ENCODE peak calls at places on chromosomes 13 and 19, in six cellular contexts. M, L, N, V, H and E are unnamed samples. For H3F3A, the result is how much of the 10 kb centered on the place peaks cover.

GRCh38 chr19:56720281-56720680 is 48.7 kb upstream of the ZNF835 start:
- DNase-seq in V (no peak), L (no peak), H (no peak), N (no peak), M (no peak), E (no peak)

GRCh38 chr13:25963681-25964080 is 88.1 kb downstream of the SHISA2 start:
- DNase-seq in M (peak), L (no peak), N (peak), H (no peak), V (no peak), E (no peak)

GRCh38 chr13:36261976-36262375 is 35.6 kb downstream of the CCDC169 start:
- DNase-seq in H (no peak), M (no peak), N (peak), V (no peak), L (no peak), E (no peak)

GRCh38 chr19:48364564-48365363 is 597 bp downstream of the SYNGR4 start:
- DNase-seq in N (no peak), V (no peak), L (no peak), H (no peak), M (no peak), E (no peak)

GRCh38 chr19:33040994-33041827 is 23.5 kb downstream of the RHPN2 start:
- DNase-seq in N (peak), L (no peak), H (no peak), M (peak), V (peak), E (no peak)

GRCh38 chr13:101570410-101570809 is 117.9 kb downstream of the ITGBL1 start:
- DNase-seq in L (no peak), H (no peak), V (peak), N (peak), M (peak), E (peak)

GRCh38 chr19:28710278-28710677 is 502.7 kb downstream of the UQCRFS1 start:
- DNase-seq in H (peak), V (peak), M (peak), N (peak), L (peak), E (peak)

GRCh38 chr19:40279120-40279551 is 6.0 kb downstream of the AKT2 start:
- DNase-seq in H (no peak), N (peak), L (no peak), M (no peak), V (no peak), E (no peak)

GRCh38 chr13:111573362-111573761 is 252.9 kb downstream of the TEX29 start:
- DNase-seq in L (no peak), V (no peak), M (no peak), N (no peak), H (no peak), E (no peak)

GRCh38 chr13:45441633-45442032 is 23.1 kb upstream of the COG3 start:
- DNase-seq in M (peak), L (no peak), H (no peak), N (peak), V (no peak), E (peak)

GRCh38 chr19:49530708-49531107 is 2.9 kb downstream of the RCN3 start:
- DNase-seq in N (no peak), M (no peak), L (no peak), V (no peak), H (no peak), E (no peak)

GRCh38 chr13:92951273-92951820 is 275.3 kb upstream of the GPC6 start:
- DNase-seq in M (no peak), N (no peak), L (no peak), H (no peak), V (no peak), E (no peak)

GRCh38 chr13:39269004-39269403 is 230.7 kb downstream of the NHLRC3 start:
- DNase-seq in H (no peak), L (no peak), N (no peak), V (no peak), M (no peak), E (no peak)

GRCh38 chr13:98576963-98577822 is at the start of gene STK24:
- DNase-seq in M (peak), N (peak), V (peak), L (peak), H (peak), E (peak)

GRCh38 chr13:46715363-46715762 is 81.6 kb downstream of the ESD start:
- DNase-seq in M (no peak), H (no peak), V (no peak), N (no peak), L (no peak), E (no peak)

GRCh38 chr13:100363874-100364273 is 224.7 kb downstream of the GGACT start:
- DNase-seq in V (peak), H (no peak), N (peak), L (no peak), M (peak), E (no peak)

GRCh38 chr13:91554101-91554500 is 155.7 kb downstream of the GPC5 start:
- DNase-seq in N (no peak), L (no peak), M (no peak), H (no peak), V (no peak), E (no peak)

GRCh38 chr13:44439615-44440014 is 66.0 kb downstream of the SERP2 start:
- DNase-seq in V (no peak), L (no peak), H (no peak), M (no peak), N (no peak), E (no peak)

GRCh38 chr19:15412832-15413231 is 6.0 kb downstream of the AKAP8L start:
- DNase-seq in L (no peak), H (no peak), N (no peak), M (no peak), V (no peak), E (no peak)

GRCh38 chr19:33245948-33246728 is 20.5 kb upstream of the SLC7A10 start:
- DNase-seq in V (no peak), H (peak), L (no peak), N (no peak), M (no peak), E (no peak)

GRCh38 chr13:107770541-107770940 is 444.8 kb downstream of the LIG4 start:
- DNase-seq in M (no peak), H (peak), V (peak), N (no peak), L (peak), E (no peak)

GRCh38 chr13:112968380-112968909 is 569 bp upstream of the MCF2L start:
- DNase-seq in L (peak), H (peak), V (no peak), M (peak), N (no peak), E (no peak)

GRCh38 chr13:76516013-76516412 is 370.2 kb downstream of the KCTD12 start:
- DNase-seq in V (no peak), N (peak), L (no peak), H (no peak), M (peak), E (no peak)

GRCh38 chr13:42883142-42883541 is 101.8 kb downstream of the FAM216B start:
- DNase-seq in N (peak), V (no peak), H (no peak), M (no peak), L (no peak), E (no peak)

GRCh38 chr19:53958168-53958571 is 4.6 kb upstream of the CACNG8 start:
- DNase-seq in V (no peak), N (no peak), L (peak), H (peak), M (no peak), E (no peak)

GRCh38 chr13:113977976-113978375 is 4.1 kb upstream of the C13orf46 start:
- DNase-seq in M (no peak), H (no peak), N (no peak), V (no peak), L (no peak), E (no peak)

GRCh38 chr13:52695856-52696255 is 43.2 kb downstream of the SUGT1 start:
- DNase-seq in H (no peak), L (no peak), M (peak), N (peak), V (no peak), E (no peak)

GRCh38 chr19:33998739-33999345 is 173.5 kb upstream of the LSM14A start:
- DNase-seq in M (peak), H (no peak), V (no peak), L (no peak), N (peak), E (no peak)

GRCh38 chr13:98524391-98524790 is 52.5 kb downstream of the STK24 start:
- DNase-seq in M (no peak), N (no peak), L (no peak), H (no peak), V (no peak), E (no peak)

GRCh38 chr19:16588089-16588823 is 16.0 kb upstream of the SLC35E1 start:
- DNase-seq in V (no peak), L (no peak), H (peak), N (no peak), M (no peak), E (peak)

GRCh38 chr19:16584825-16585801 is 12.9 kb upstream of the SLC35E1 start:
- DNase-seq in M (no peak), N (peak), L (no peak), V (no peak), H (peak), E (peak)

GRCh38 chr19:16587031-16588023 is 15.1 kb upstream of the SLC35E1 start:
- DNase-seq in N (peak), M (no peak), H (peak), V (no peak), L (no peak), E (peak)

GRCh38 chr19:16585808-16586476 is 13.7 kb upstream of the SLC35E1 start:
- DNase-seq in M (no peak), N (no peak), L (no peak), V (no peak), H (no peak), E (peak)

GRCh38 chr19:16586477-16586871 is 14.3 kb upstream of the SLC35E1 start:
- DNase-seq in L (no peak), H (no peak), M (no peak), V (no peak), N (no peak), E (peak)
- H3F3A ChIP-seq in L (under half), H (under half), M (under half), V (under half), N (under half), E (half or more)

GRCh38 chr13:96684472-96684871 is 309.8 kb downstream of the OXGR1 start:
- DNase-seq in V (no peak), L (no peak), H (no peak), M (no peak), N (no peak), E (no peak)
- TF ChIP-seq EZH2 in V (no peak), L (no peak), H (no peak), M (no peak), N (no peak), E (no peak)

GRCh38 chr13:49549289-49549688 is 36.1 kb downstream of the RCBTB1 start:
- DNase-seq in M (no peak), H (peak), L (no peak), N (peak), V (no peak), E (no peak)

GRCh38 chr13:49554387-49554786 is 31.0 kb downstream of the RCBTB1 start:
- DNase-seq in L (no peak), M (no peak), V (no peak), H (peak), N (no peak), E (no peak)

GRCh38 chr13:49553888-49554287 is 31.5 kb downstream of the RCBTB1 start:
- DNase-seq in M (no peak), N (no peak), V (no peak), L (no peak), H (no peak), E (no peak)

GRCh38 chr13:49546559-49546958 is 38.8 kb downstream of the RCBTB1 start:
- DNase-seq in M (no peak), N (no peak), V (no peak), L (no peak), H (no peak), E (no peak)

DNA sequence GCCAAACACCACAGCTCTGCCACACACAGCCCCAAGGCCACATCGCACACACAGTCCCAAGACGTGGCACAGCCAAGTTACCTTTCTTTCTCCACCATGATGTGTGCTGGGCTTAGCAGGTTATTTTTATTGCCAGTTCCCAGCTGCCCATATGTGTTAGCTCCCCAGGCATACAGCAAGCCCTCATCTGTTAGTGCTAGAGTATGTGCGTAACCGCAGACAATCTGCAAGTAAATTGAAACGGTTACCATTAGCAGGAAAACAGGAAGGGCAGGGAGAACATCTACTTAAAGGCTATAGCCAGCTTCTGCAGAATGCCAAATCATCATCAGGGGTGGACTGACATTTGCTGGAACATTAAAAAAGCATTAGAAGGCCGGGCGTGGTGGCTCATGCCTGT is 34.1 kb downstream of the RCBTB1 start:
- DNase-seq in V (no peak), H (no peak), M (no peak), N (no peak), L (no peak), E (no peak)
- H3K4me3 ChIP-seq in V (no peak), H (no peak), M (no peak), N (no peak), L (no peak), E (no peak)

DNA sequence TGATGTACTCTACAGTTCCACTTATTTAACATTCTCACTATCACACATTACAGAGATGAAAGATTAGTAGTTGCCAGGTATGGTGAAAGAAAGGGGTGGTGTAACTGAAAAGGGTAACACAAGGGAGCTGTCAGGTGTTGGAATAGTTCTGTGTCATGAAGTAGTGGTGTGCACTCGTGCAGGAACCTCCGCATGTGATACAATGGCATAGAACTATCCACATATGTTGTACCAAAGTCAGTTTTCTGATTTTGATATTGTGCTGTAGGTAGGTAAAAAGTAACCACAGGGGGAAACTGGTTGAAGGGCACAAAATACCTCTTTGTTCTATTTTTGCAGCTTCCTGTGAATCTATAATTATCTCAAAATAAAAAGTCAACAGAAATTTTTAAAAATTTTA is 24.4 kb upstream of the RPL21 start:
- DNase-seq in H (no peak), N (no peak), V (no peak), L (no peak), M (no peak), E (peak)
- H3F3A ChIP-seq in H (under half), N (under half), V (under half), L (under half), M (under half), E (under half)

GRCh38 chr13:87675851-87676250 is 4.7 kb downstream of the SLITRK5 start:
- DNase-seq in N (no peak), H (no peak), M (no peak), V (no peak), L (no peak), E (no peak)

GRCh38 chr13:87669379-87669978 is 1.7 kb upstream of the SLITRK5 start:
- DNase-seq in V (peak), H (peak), M (peak), N (peak), L (peak), E (peak)

GRCh38 chr13:87674143-87674772 is 3.1 kb downstream of the SLITRK5 start:
- DNase-seq in L (peak), V (no peak), H (peak), M (no peak), N (no peak), E (no peak)

GRCh38 chr13:87671031-87671823 is at the start of gene SLITRK5:
- DNase-seq in H (peak), L (peak), V (peak), M (peak), N (peak), E (peak)

GRCh38 chr13:87671824-87672603 is 843 bp downstream of the SLITRK5 start:
- DNase-seq in M (no peak), H (peak), N (peak), L (peak), V (no peak), E (no peak)
- TF ChIP-seq EZH2 in M (no peak), H (no peak), N (peak), L (peak), V (no peak), E (no peak)

DNA sequence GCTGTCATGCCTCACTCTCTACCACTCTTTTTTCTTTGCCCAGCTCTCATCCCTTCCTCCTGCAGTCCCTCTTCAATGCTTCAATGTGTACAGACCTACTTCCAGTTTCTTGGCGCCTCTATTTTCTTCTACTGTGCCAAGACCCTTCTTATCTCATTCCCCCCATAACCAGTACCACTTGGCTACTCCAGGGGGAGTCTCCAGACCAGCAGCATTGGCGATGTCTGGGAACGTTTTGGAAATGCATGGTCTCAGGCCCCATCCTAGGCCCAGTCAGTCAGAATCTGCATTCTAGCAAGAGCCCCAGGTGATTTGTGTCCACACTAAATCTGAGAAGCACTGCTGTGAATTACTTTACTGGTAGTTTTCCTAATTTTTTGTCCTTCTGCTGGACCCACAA is 198.2 kb downstream of the SLC7A1 start:
- DNase-seq in H (peak), L (no peak), M (no peak), V (no peak), N (no peak), E (no peak)
- H3K4me3 ChIP-seq in H (no peak), L (no peak), M (no peak), V (no peak), N (no peak), E (no peak)

GRCh38 chr19:17860993-17861360 is 1.3 kb downstream of the RPL18A start:
- DNase-seq in N (peak), L (no peak), V (no peak), H (no peak), M (no peak), E (no peak)
- H3F3A ChIP-seq in N (under half), L (half or more), V (half or more), H (half or more), M (under half), E (half or more)

GRCh38 chr19:38838208-38838985 is 6.8 kb upstream of the ECH1 start:
- DNase-seq in V (peak), N (no peak), H (no peak), M (peak), L (no peak), E (no peak)

GRCh38 chr19:38834590-38834989 is 3.0 kb upstream of the ECH1 start:
- DNase-seq in V (no peak), M (no peak), H (peak), N (no peak), L (no peak), E (no peak)

GRCh38 chr19:38837304-38837626 is 5.7 kb upstream of the ECH1 start:
- DNase-seq in H (no peak), L (no peak), M (no peak), V (no peak), N (no peak), E (no peak)

GRCh38 chr19:38837656-38838121 is 6.1 kb upstream of the ECH1 start:
- DNase-seq in V (peak), M (peak), N (peak), L (no peak), H (no peak), E (no peak)

DNA sequence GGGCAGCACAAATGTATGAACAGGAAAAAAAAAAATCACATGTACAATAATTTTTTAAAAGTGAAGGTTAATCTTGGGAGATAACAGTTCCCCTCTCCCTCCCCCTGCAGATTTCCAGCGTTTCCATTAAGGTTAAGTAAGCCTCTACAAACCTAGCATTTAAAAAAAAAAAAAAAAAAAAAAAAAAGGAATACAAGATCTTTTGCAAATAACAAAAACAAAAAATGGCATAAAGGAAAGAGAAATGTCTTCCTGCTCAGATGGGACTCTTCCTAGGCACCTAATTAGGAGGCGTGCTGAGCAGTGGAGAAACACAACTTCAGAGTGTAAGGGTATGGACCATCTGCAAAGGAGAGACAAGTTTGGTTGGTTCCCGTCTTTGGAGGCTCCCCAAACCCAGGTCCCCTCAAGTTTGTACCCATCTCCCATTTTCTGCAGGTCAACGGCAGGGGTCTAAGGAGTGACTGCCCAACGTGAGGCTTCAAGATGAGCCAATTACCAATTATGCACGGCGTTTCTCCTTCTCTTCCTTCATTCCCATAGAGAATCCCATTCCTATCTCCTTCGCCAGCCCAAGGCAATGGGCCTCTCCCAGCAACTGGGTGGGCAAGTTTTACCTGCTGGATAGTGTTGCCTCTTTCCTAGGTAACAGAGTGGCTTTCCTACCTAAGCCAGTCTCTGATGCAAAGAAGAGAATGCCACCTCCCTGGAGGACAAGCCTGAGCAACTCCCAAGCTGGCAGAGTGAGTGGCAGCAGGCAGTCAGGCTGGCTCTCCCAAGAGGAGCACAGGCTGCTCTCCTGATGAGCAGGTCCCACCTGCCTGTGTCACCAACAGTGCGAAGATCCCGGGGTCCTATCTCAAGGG is 5.1 kb upstream of the ECH1 start:
- DNase-seq in L (no peak), V (no peak), H (no peak), M (no peak), N (no peak), E (no peak)
- TF ChIP-seq EZH2 in L (no peak), V (no peak), H (no peak), M (no peak), N (no peak), E (no peak)